ENCODE peak calls at places on chromosome 18, in eight cellular contexts. E is RWPE1, O is activated B cell treated with CpG ODN at 0.5 μM for 24 hours, L is choroid plexus epithelial cell, X is HFFc6, I is endothelial cell, D is WTC11, Q is AG10803. C is an unnamed sample.
A peak's percentile ranks its signal among the peaks of the same experiment; 100 is the strongest.

GRCh38 chr18:7572837-7573236 is 5.7 kb downstream of the PTPRM start:
- DNase-seq in E (no peak), O (no peak), L (peak; percentile 53), X (peak; percentile 44), I (no peak), D (no peak), Q (peak; percentile 27), C (no peak)

GRCh38 chr18:78199002-78199401 is 780.6 kb upstream of the SALL3 start:
- DNase-seq in E (no peak), O (no peak), L (no peak), X (no peak), I (no peak), D (no peak), Q (no peak), C (no peak)

GRCh38 chr18:5806860-5807259 is 88.5 kb downstream of the TMEM200C start:
- DNase-seq in E (no peak), O (no peak), L (no peak), X (no peak), I (no peak), D (no peak), Q (no peak), C (no peak)

GRCh38 chr18:41906528-41907256 is 48.3 kb upstream of the PIK3C3 start:
- DNase-seq in E (peak; percentile 22), O (no peak), L (peak; percentile 78), X (peak; percentile 62), I (no peak), D (no peak), Q (peak; percentile 67), C (no peak)

GRCh38 chr18:37499008-37499407 is 66.6 kb downstream of the CELF4 start:
- DNase-seq in E (no peak), O (no peak), L (no peak), X (no peak), I (no peak), D (no peak), Q (no peak), C (no peak)

GRCh38 chr18:4839639-4840038 is 357.4 kb downstream of the AKAIN1 start:
- DNase-seq in E (no peak), O (no peak), L (no peak), X (no peak), I (no peak), D (no peak), Q (no peak), C (no peak)

GRCh38 chr18:9417081-9417841 is 58.1 kb upstream of the RALBP1 start:
- DNase-seq in E (peak; percentile 26), O (no peak), L (peak; percentile 73), X (no peak), I (no peak), D (no peak), Q (peak; percentile 86), C (peak; percentile 57)

GRCh38 chr18:57998461-57998860 is 45.6 kb upstream of the NEDD4L start:
- DNase-seq in E (no peak), O (no peak), L (peak; percentile 12), X (no peak), I (no peak), D (no peak), Q (no peak), C (no peak)

GRCh38 chr18:72762505-72763122 is 105.2 kb downstream of the NETO1 start:
- DNase-seq in E (peak; percentile 51), O (no peak), L (peak; percentile 81), X (peak; percentile 64), I (peak; percentile 17), D (no peak), Q (peak; percentile 62), C (peak; percentile 32)

GRCh38 chr18:22814329-22814703 is 118.8 kb upstream of the RBBP8 start:
- DNase-seq in E (no peak), O (no peak), L (no peak), X (no peak), I (no peak), D (no peak), Q (no peak), C (no peak)

GRCh38 chr18:22230403-22231042 is 61.1 kb downstream of the GATA6 start:
- DNase-seq in E (peak; percentile 30), O (no peak), L (peak; percentile 80), X (peak; percentile 73), I (no peak), D (no peak), Q (peak; percentile 35), C (no peak)

GRCh38 chr18:46301081-46301480 is 196.9 kb downstream of the HAUS1 start:
- DNase-seq in E (no peak), O (no peak), L (no peak), X (no peak), I (no peak), D (no peak), Q (peak; percentile 9), C (no peak)

GRCh38 chr18:12011962-12012549 is 30.7 kb downstream of the IMPA2 start:
- DNase-seq in E (no peak), O (no peak), L (peak; percentile 93), X (no peak), I (no peak), D (no peak), Q (no peak), C (no peak)

GRCh38 chr18:9434240-9434701 is 41.0 kb upstream of the RALBP1 start:
- DNase-seq in E (no peak), O (no peak), L (no peak), X (no peak), I (no peak), D (peak; percentile 24), Q (no peak), C (no peak)

GRCh38 chr18:1708006-1708405 is 803.3 kb downstream of the ADCYAP1 start:
- DNase-seq in E (peak; percentile 51), O (no peak), L (no peak), X (no peak), I (no peak), D (no peak), Q (no peak), C (no peak)

GRCh38 chr18:67608909-67609308 is 92.4 kb upstream of the DSEL start:
- DNase-seq in E (no peak), O (no peak), L (peak; percentile 38), X (peak; percentile 41), I (no peak), D (no peak), Q (peak; percentile 59), C (no peak)

GRCh38 chr18:74529811-74530583 is 4.3 kb upstream of the CNDP1 start:
- DNase-seq in E (no peak), O (no peak), L (no peak), X (no peak), I (no peak), D (no peak), Q (no peak), C (no peak)

GRCh38 chr18:33751613-33752221 is 173.7 kb downstream of the ASXL3 start:
- DNase-seq in E (no peak), O (no peak), L (peak; percentile 57), X (no peak), I (no peak), D (no peak), Q (peak; percentile 30), C (no peak)

GRCh38 chr18:62928316-62928715 is 213.0 kb downstream of the PHLPP1 start:
- DNase-seq in E (no peak), O (no peak), L (peak; percentile 65), X (peak; percentile 24), I (no peak), D (no peak), Q (peak; percentile 56), C (no peak)
- TF ChIP-seq CTCF in E (no peak), O (no peak), L (peak; percentile 50), X (peak; percentile 62), I (no peak), D (no peak), Q (no peak), C (no peak)

GRCh38 chr18:27428120-27428519 is 243.0 kb upstream of the CHST9 start:
- DNase-seq in E (no peak), O (no peak), L (peak; percentile 13), X (no peak), I (no peak), D (peak; percentile 17), Q (no peak), C (peak; percentile 8)
- TF ChIP-seq CTCF in E (no peak), O (no peak), L (peak; percentile 20), X (no peak), I (no peak), D (no peak), Q (no peak), C (no peak)

GRCh38 chr18:47997338-47997780 is 66.9 kb upstream of the SMAD2 start:
- DNase-seq in E (no peak), O (no peak), L (peak; percentile 10), X (no peak), I (no peak), D (peak; percentile 85), Q (no peak), C (peak; percentile 35)
- TF ChIP-seq CTCF in E (peak; percentile 48), O (no peak), L (peak; percentile 62), X (peak; percentile 80), I (peak; percentile 81), D (peak; percentile 83), Q (peak; percentile 24), C (peak; percentile 53)

GRCh38 chr18:69996951-69997798 is 49.5 kb upstream of the CD226 start:
- DNase-seq in E (no peak), O (no peak), L (no peak), X (no peak), I (no peak), D (no peak), Q (no peak), C (no peak)
- TF ChIP-seq CTCF in E (no peak), O (no peak), L (no peak), X (no peak), I (no peak), D (no peak), Q (no peak), C (no peak)

GRCh38 chr18:70578480-70578879 is 289.6 kb downstream of the SOCS6 start:
- DNase-seq in E (no peak), O (no peak), L (no peak), X (no peak), I (no peak), D (peak; percentile 19), Q (no peak), C (peak; percentile 21)
- TF ChIP-seq CTCF in E (no peak), O (no peak), L (peak; percentile 8), X (no peak), I (no peak), D (no peak), Q (no peak), C (no peak)

C was measured in Calu3.